ENCODE peak calls at places on chromosomes 7 and 10, in six cellular contexts. P is NCI-H2171 treated with DMSO at 0.1 percent for 48 hours; X is NAMALWA; S is activated naive CD4-positive, alpha-beta T cell treated with anti-CD3 and anti-CD28 coated beads for 36 hours; K is Calu3; Z is memory B cell. I is an unnamed sample.

GRCh38 chr7:82044497-82045080 is 274.7 kb upstream of the HGF start:
- DNase-seq in S (peak), P (peak), Z (no peak), K (peak), X (peak), I (no peak)

GRCh38 chr10:69449841-69450240 is 1.4 kb upstream of the TSPAN15 start:
- DNase-seq in Z (no peak), P (no peak), S (peak), X (peak), K (peak), I (peak)

GRCh38 chr10:87818505-87819273 is 663 bp upstream of the ATAD1 start:
- DNase-seq in Z (peak), X (peak), S (peak), P (peak), K (peak), I (peak)

GRCh38 chr7:142440219-142441073 is 182.6 kb upstream of the PRSS58 start:
- DNase-seq in S (no peak), K (peak), P (no peak), Z (no peak), X (no peak), I (no peak)

GRCh38 chr7:27149817-27150567 is 2.4 kb downstream of the HOXA3 start:
- DNase-seq in X (peak), Z (no peak), K (peak), S (no peak), P (peak), I (no peak)

GRCh38 chr10:72260588-72261322 is 13.0 kb upstream of the DDIT4 start:
- DNase-seq in S (peak), Z (peak), X (peak), K (peak), P (peak), I (peak)

GRCh38 chr10:132765435-132765834 is 20.5 kb downstream of the NKX6-2 start:
- DNase-seq in S (no peak), Z (no peak), K (no peak), P (peak), X (no peak), I (no peak)

GRCh38 chr7:99953649-99954048 is 22.2 kb downstream of the AZGP1 start:
- DNase-seq in X (no peak), P (no peak), S (peak), K (peak), Z (no peak), I (no peak)

GRCh38 chr10:14879055-14879800 is 562 bp downstream of the SUV39H2 start:
- DNase-seq in P (peak), Z (peak), K (peak), X (peak), S (peak), I (peak)

GRCh38 chr7:98064233-98064632 is 42.4 kb upstream of the LMTK2 start:
- DNase-seq in S (no peak), X (no peak), Z (no peak), K (no peak), P (no peak), I (no peak)

GRCh38 chr10:81603106-81603620 is 271.8 kb upstream of the NRG3 start:
- DNase-seq in K (no peak), X (no peak), P (no peak), Z (no peak), S (no peak), I (no peak)

I was measured in HuH-7.5.